ENCODE peak calls at places on chromosomes 11 and 22, in six cellular contexts. B is epithelial cell of esophagus, S is endothelial cell, E is HCT116, K is ovary, P is foreskin fibroblast. W is an unnamed sample.

GRCh38 chr11:19087658-19088057 is 27.1 kb upstream of the MRGPRX2 start:
- DNase-seq in K (no peak), B (peak), P (peak), E (no peak), S (no peak), W (peak)

GRCh38 chr11:65352783-65353182 is 1.8 kb upstream of the TIGD3 start:
- DNase-seq in P (peak), K (no peak), S (no peak), B (no peak), E (no peak), W (peak)

GRCh38 chr22:17109976-17110375 is 11.2 kb downstream of the TMEM121B start:
- DNase-seq in S (no peak), B (no peak), P (no peak), K (no peak), E (no peak), W (no peak)

GRCh38 chr22:47394504-47395440 is 632.3 kb downstream of the TBC1D22A start:
- DNase-seq in P (no peak), K (no peak), B (no peak), S (no peak), E (no peak), W (no peak)

GRCh38 chr11:7905961-7906429 is 25.1 kb downstream of the OR10A6 start:
- DNase-seq in S (no peak), B (peak), K (no peak), E (no peak), P (peak), W (no peak)

GRCh38 chr11:122202951-122203456 is 87.0 kb upstream of the BLID start:
- DNase-seq in B (peak), E (peak), S (peak), P (peak), K (peak), W (peak)

GRCh38 chr22:38172489-38173155 is 9.0 kb downstream of the PLA2G6 start:
- DNase-seq in S (peak), K (peak), P (peak), E (no peak), B (peak), W (peak)

GRCh38 chr22:20238567-20239062 is 29.5 kb downstream of the RTN4R start:
- DNase-seq in K (no peak), E (peak), S (peak), P (peak), B (peak), W (no peak)

GRCh38 chr22:17968126-17968525 is 56.2 kb downstream of the MICAL3 start:
- DNase-seq in K (no peak), P (no peak), E (no peak), B (no peak), S (no peak), W (no peak)

GRCh38 chr11:12862761-12863469 is 146.2 kb upstream of the RASSF10 start:
- DNase-seq in E (no peak), B (peak), P (peak), S (peak), K (peak), W (peak)

DNA sequence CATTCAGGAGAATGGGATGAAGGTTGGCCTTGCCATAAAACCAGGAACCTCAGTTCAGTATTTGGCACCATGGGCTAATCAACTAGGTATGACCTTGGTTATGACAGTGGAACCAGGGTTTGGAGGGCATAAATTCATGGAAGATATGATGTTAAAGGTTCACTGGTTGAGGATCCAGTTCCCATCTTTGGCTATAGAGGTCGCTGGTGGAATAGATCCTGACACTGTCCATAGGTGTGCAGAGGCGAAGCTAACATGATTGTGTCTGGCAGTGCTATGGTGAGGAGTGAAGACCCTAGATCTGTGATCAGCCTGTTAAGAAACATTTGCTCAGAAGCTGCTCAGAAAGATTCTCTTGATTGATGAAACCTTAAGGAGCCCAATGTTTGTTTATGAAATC is 5.7 kb downstream of the NF2 start:
- DNase-seq in E (no peak), S (peak), K (no peak), P (no peak), B (peak), W (no peak)
- TF ChIP-seq CTCF in E (peak), S (peak), K (no peak), P (no peak), B (peak), W (peak)

DNA sequence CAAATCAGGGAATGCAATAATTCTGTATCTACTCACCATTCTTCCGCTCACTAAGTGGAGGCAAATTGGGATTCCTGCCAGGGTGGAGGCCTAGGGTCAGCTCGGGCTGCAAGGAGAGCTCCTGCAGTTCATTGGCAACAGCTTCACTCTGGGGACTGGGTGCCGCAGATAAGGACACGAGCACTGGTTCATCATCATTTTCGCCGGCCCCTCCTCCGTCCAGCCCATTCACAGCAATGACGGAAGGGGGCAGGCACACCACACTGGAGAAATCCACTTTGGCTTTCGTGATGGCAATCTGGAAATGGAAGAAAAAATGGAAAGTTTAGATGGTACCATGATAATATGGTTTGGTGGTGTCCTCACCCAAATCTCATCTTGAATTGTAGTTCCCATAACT is 84.4 kb downstream of the MRTFA start:
- DNase-seq in E (no peak), S (no peak), K (no peak), P (no peak), B (no peak), W (peak)
- TF ChIP-seq CTCF in E (no peak), S (no peak), K (no peak), P (no peak), B (no peak), W (peak)

GRCh38 chr11:118033443-118033842 is 43.4 kb upstream of the TMPRSS4 start:
- DNase-seq in E (no peak), P (no peak), S (no peak), B (no peak), K (no peak), W (no peak)

GRCh38 chr11:118028626-118029025 is 42.4 kb downstream of the IL10RA start:
- DNase-seq in B (no peak), S (no peak), E (no peak), K (no peak), P (no peak), W (no peak)

DNA sequence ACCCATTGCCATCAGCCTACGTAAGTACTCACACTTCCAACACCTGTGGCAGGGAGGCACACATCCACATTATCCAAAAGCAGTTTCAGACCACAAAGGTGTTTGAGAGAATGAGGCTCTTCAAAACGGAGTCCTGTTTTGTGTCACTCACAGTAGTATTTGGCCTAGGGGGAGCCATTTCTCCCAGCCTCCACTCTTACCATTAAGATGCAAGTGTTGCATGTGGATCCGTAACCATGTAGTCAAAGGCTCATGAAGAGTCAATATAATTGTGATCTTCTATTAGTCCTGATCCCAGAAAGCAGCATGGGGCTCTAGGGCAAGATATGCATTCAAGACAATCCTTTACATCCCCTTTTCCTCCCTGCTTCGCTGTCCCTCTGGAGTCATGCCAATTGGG is 41.5 kb downstream of the IL10RA start:
- DNase-seq in E (no peak), B (no peak), S (no peak), P (no peak), K (no peak), W (no peak)
- TF ChIP-seq CTCF in E (no peak), B (no peak), S (no peak), P (no peak), K (no peak), W (no peak)

DNA sequence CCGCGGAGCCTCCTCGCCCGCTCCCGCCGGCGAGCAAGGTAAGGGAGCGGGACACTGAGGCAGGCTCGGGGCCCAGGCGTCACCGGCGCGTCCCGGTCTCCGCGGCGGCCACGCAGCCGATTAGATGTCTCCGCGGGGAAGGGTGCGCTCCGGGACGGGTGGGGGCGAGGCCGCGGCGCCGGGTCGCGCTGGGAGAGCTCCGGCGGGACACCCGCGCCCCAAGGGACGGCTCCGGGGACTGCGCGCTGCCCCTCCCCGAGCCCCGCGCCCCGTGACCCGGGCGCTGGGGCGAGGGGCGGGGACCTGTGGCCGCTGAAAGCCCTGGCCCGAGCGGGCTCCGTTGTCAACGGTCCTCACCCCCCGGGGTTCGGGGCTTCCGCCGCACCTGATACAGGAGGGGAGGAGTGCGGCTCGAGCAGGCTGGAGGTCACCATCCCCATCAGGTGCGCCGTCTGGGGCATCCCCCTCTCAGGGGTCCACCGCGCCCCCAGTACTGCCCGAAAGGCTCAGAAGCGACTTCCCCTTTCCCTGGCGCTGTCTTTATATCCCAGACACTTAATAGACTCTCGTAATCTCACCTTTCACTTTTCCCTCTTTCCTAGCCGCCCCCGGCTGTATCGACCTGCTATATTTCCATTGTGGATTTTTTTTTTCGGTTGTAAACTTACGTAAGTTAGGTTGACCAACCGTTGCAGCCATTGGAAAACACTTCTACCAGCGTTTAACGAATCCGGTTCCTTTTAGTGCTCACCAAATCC is 566 bp downstream of the PPFIA1 start:
- DNase-seq in B (peak), P (peak), E (no peak), S (peak), K (peak), W (peak)
- TF ChIP-seq CTCF in B (no peak), P (no peak), E (no peak), S (no peak), K (peak), W (no peak)

GRCh38 chr11:111851636-111852035 is 19.7 kb downstream of the ALG9 start:
- DNase-seq in E (no peak), P (peak), S (no peak), B (peak), K (no peak), W (peak)
- TF ChIP-seq CTCF in E (no peak), P (peak), S (no peak), B (peak), K (no peak), W (peak)

GRCh38 chr11:11789735-11790369 is 51.9 kb upstream of the USP47 start:
- DNase-seq in P (peak), S (peak), E (no peak), K (peak), B (peak), W (peak)
- TF ChIP-seq CTCF in P (peak), S (peak), E (peak), K (peak), B (peak), W (peak)

DNA sequence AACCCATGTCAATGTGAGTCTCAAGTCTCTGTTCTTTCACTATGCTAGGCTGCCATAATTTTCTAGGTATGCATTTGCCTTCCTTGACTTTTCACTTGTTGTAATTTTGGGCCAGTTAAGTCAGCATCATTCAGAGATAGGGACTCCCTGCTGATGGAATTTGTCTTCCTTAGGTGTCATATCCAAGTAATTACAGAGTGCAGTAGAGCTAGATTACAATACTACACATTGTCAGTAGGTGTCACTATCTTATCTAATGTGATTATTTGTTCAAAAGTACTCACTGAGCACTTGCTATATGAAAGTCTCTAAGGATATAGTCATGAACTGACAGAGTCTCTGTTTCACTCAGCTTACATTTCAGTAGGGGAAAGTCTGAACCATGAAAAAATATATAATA is 25.0 kb upstream of the SYN3 start:
- DNase-seq in K (no peak), E (no peak), P (no peak), S (no peak), B (no peak), W (no peak)
- TF ChIP-seq CTCF in K (no peak), E (no peak), P (no peak), S (no peak), B (no peak), W (no peak)

GRCh38 chr22:27542602-27543001 is 259.0 kb downstream of the MN1 start:
- DNase-seq in S (no peak), P (no peak), E (no peak), B (no peak), K (no peak), W (peak)

GRCh38 chr22:27537481-27537891 is 264.1 kb downstream of the MN1 start:
- DNase-seq in P (peak), E (no peak), B (no peak), K (peak), S (no peak), W (no peak)

GRCh38 chr22:27541831-27542230 is 259.7 kb downstream of the MN1 start:
- DNase-seq in B (no peak), S (no peak), E (no peak), P (no peak), K (no peak), W (no peak)

GRCh38 chr22:27543460-27543859 is 258.1 kb downstream of the MN1 start:
- DNase-seq in P (no peak), B (no peak), S (no peak), K (no peak), E (no peak), W (no peak)

GRCh38 chr22:27540247-27540646 is 261.3 kb downstream of the MN1 start:
- DNase-seq in K (no peak), E (no peak), B (no peak), S (no peak), P (no peak), W (no peak)
- TF ChIP-seq CTCF in K (no peak), E (no peak), B (peak), S (no peak), P (no peak), W (no peak)

DNA sequence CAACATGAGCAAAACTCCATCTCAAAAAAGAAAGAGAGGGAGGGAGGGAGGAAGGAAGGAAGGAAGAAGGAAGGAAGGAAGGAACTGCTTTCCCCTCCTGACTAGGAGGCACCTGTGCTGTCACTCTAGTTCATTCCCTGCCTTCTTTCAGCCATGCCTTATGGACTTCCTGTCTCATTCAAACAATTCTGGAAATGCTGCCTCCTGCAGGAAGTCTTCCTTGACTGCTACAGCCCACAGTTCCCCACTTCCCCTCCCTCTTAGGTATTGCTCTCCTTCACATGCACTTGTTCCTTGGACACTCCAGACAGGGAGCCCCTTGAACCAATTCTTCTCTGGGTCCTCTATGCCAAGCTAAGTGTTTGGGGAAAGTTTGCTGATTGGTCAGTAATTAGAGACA is 31.6 kb upstream of the WNT11 start:
- DNase-seq in P (peak), S (no peak), B (peak), E (peak), K (no peak), W (peak)
- TF ChIP-seq CTCF in P (no peak), S (no peak), B (no peak), E (no peak), K (no peak), W (no peak)